ENCODE peak calls at places on chromosomes 3 and 15, in five cellular contexts. K is NCI-H2171, I is SJSA1, V is left cardiac atrium, E is NAMALWA. C is an unnamed sample.

GRCh38 chr3:42101048-42101447 is 9.9 kb downstream of the TRAK1 start:
- DNase-seq in K (no peak), I (peak; percentile 27), V (peak; percentile 61), E (no peak), C (peak; percentile 88)

GRCh38 chr3:155196131-155197075 is 97.1 kb downstream of the STRIT1 start:
- DNase-seq in V (no peak), I (no peak), E (no peak), K (no peak), C (peak; percentile 18)

GRCh38 chr3:178777718-178778411 is 241.6 kb downstream of the KCNMB2 start:
- DNase-seq in K (no peak), V (no peak), E (no peak), I (peak; percentile 13), C (peak; percentile 78)

GRCh38 chr3:16338999-16339398 is 74.0 kb downstream of the OXNAD1 start:
- DNase-seq in V (no peak), I (peak; percentile 55), K (no peak), E (no peak), C (peak; percentile 97)

GRCh38 chr15:66682865-66683264 is 19.2 kb upstream of the SMAD6 start:
- DNase-seq in V (no peak), I (no peak), K (no peak), E (no peak), C (peak; percentile 37)

GRCh38 chr3:161559177-161559998 is 62.8 kb downstream of the OTOL1 start:
- DNase-seq in K (peak; percentile 10), I (peak; percentile 18), V (no peak), E (peak; percentile 69), C (peak; percentile 43)

GRCh38 chr15:67735896-67736295 is 89.4 kb upstream of the SKOR1 start:
- DNase-seq in I (no peak), V (no peak), K (no peak), E (no peak), C (no peak)

GRCh38 chr15:48559270-48559669 is 86.2 kb downstream of the FBN1 start:
- DNase-seq in K (no peak), E (no peak), I (peak; percentile 47), V (peak; percentile 36), C (peak; percentile 96)

GRCh38 chr15:60137711-60138396 is 133.7 kb downstream of the FOXB1 start:
- DNase-seq in K (no peak), E (no peak), V (no peak), I (peak; percentile 94), C (peak; percentile 68)

GRCh38 chr3:99250821-99251355 is 349.4 kb upstream of the DCBLD2 start:
- DNase-seq in E (no peak), K (no peak), V (peak; percentile 28), I (no peak), C (peak; percentile 59)

GRCh38 chr3:50503947-50504346 is 513 bp upstream of the CACNA2D2 start:
- DNase-seq in K (no peak), E (peak; percentile 26), V (no peak), I (no peak), C (no peak)

GRCh38 chr3:150763841-150764483 is 993 bp upstream of the SIAH2 start:
- DNase-seq in E (peak; percentile 55), V (peak; percentile 76), I (no peak), K (peak; percentile 32), C (peak; percentile 72)

GRCh38 chr3:12483872-12484197 is 445 bp upstream of the TSEN2 start:
- DNase-seq in E (no peak), I (no peak), V (no peak), K (no peak), C (no peak)

GRCh38 chr3:50299929-50300680 is 900 bp upstream of the HYAL3 start:
- DNase-seq in V (no peak), K (no peak), I (no peak), E (no peak), C (peak; percentile 54)

C was measured in EH.